ENCODE peak calls at places on chromosome 6, in eight cellular contexts. H, Z, B, I, R, U, P and T are unnamed samples.

GRCh38 chr6:46715106-46715505 is 20.1 kb downstream of the PLA2G7 start:
- DNase-seq in H (no peak), Z (no peak), B (no peak), I (no peak), R (no peak), U (no peak), P (no peak), T (no peak)

GRCh38 chr6:167232355-167232754 is 58.8 kb upstream of the UNC93A start:
- DNase-seq in H (no peak), Z (peak; percentile 68), B (no peak), I (no peak), R (no peak), U (no peak), P (no peak), T (no peak)

GRCh38 chr6:148746363-148747144 is at the start of gene UST:
- DNase-seq in H (peak; percentile 64), Z (no peak), B (no peak), I (peak; percentile 60), R (peak; percentile 62), U (peak; percentile 36), P (peak; percentile 85), T (peak; percentile 95)

GRCh38 chr6:134211297-134211696 is 106.6 kb downstream of the SGK1 start:
- DNase-seq in H (no peak), Z (no peak), B (no peak), I (no peak), R (no peak), U (no peak), P (no peak), T (no peak)

GRCh38 chr6:56490994-56491393 is 151.7 kb downstream of the DST start:
- DNase-seq in H (no peak), Z (no peak), B (no peak), I (peak; percentile 77), R (no peak), U (no peak), P (no peak), T (peak; percentile 44)

GRCh38 chr6:137715589-137716045 is 151.4 kb upstream of the TNFAIP3 start:
- DNase-seq in H (no peak), Z (no peak), B (no peak), I (no peak), R (no peak), U (no peak), P (no peak), T (peak; percentile 63)

GRCh38 chr6:154227862-154228520 is 128.6 kb downstream of the IPCEF1 start:
- DNase-seq in H (no peak), Z (no peak), B (no peak), I (no peak), R (no peak), U (no peak), P (no peak), T (no peak)

GRCh38 chr6:134287863-134288537 is 29.9 kb downstream of the SGK1 start:
- DNase-seq in H (no peak), Z (no peak), B (peak; percentile 42), I (peak; percentile 49), R (no peak), U (peak; percentile 53), P (no peak), T (peak; percentile 74)

GRCh38 chr6:25384967-25385366 is 105.8 kb downstream of the CARMIL1 start:
- DNase-seq in H (no peak), Z (no peak), B (no peak), I (no peak), R (no peak), U (no peak), P (no peak), T (peak; percentile 4)

GRCh38 chr6:25387483-25387882 is 108.3 kb downstream of the CARMIL1 start:
- DNase-seq in H (no peak), Z (no peak), B (no peak), I (no peak), R (no peak), U (no peak), P (no peak), T (no peak)

GRCh38 chr6:25381077-25381476 is 101.9 kb downstream of the CARMIL1 start:
- DNase-seq in H (no peak), Z (no peak), B (no peak), I (no peak), R (no peak), U (no peak), P (no peak), T (no peak)

GRCh38 chr6:25387921-25388320 is 108.7 kb downstream of the CARMIL1 start:
- DNase-seq in H (no peak), Z (no peak), B (no peak), I (no peak), R (no peak), U (no peak), P (no peak), T (no peak)

DNA sequence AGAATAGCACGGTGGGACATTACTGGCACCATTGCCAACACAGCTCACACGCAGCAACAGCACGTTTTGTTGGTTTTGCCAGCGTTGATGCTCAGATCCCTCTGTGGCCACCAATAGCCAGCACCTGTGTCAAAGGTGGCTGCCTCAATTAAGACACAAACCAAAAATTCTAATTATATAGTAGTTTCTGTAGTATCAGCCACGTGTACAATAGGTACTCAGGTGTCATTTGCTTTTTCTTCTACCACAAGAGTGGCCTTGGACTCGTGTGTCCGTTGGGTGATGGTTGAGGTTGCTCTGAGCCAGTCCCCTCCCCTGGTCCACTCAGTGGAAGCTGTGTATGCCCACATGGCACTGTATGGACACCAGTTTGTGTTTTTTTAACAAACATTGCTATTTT is 105.1 kb downstream of the CARMIL1 start:
- DNase-seq in H (no peak), Z (no peak), B (no peak), I (no peak), R (no peak), U (no peak), P (no peak), T (no peak)
- H3K4me2 ChIP-seq in H (no peak overlapping the region), Z (no peak overlapping the region), B (no peak overlapping the region), I (no peak overlapping the region), R (no peak overlapping the region), U (no peak overlapping the region), P (no peak overlapping the region), T (no peak overlapping the region)

GRCh38 chr6:12012566-12013367 is 655 bp downstream of the HIVEP1 start:
- DNase-seq in H (no peak), Z (peak; percentile 49), B (peak; percentile 68), I (peak; percentile 94), R (peak; percentile 44), U (peak; percentile 82), P (peak; percentile 60), T (peak; percentile 95)

GRCh38 chr6:12013368-12013617 is 1.2 kb downstream of the HIVEP1 start:
- DNase-seq in H (no peak), Z (no peak), B (no peak), I (no peak), R (no peak), U (no peak), P (no peak), T (no peak)

GRCh38 chr6:12014873-12015149 is 2.7 kb downstream of the HIVEP1 start:
- DNase-seq in H (no peak), Z (no peak), B (no peak), I (no peak), R (no peak), U (no peak), P (no peak), T (no peak)

GRCh38 chr6:12012231-12012565 is at the start of gene HIVEP1:
- DNase-seq in H (no peak), Z (no peak), B (no peak), I (no peak), R (peak; percentile 46), U (no peak), P (no peak), T (no peak)

GRCh38 chr6:12014027-12014872 is 2.1 kb downstream of the HIVEP1 start:
- DNase-seq in H (no peak), Z (no peak), B (no peak), I (peak; percentile 83), R (no peak), U (peak; percentile 48), P (no peak), T (peak; percentile 90)
- TF ChIP-seq POLR2A in H (no peak), Z (no peak), B (no peak), I (no peak), R (no peak), U (no peak), P (no peak), T (no peak)

GRCh38 chr6:52365871-52366540 is 4.1 kb downstream of the PAQR8 start:
- DNase-seq in H (no peak), Z (no peak), B (no peak), I (peak; percentile 51), R (no peak), U (no peak), P (no peak), T (peak; percentile 8)

GRCh38 chr6:52362443-52363221 is 681 bp downstream of the PAQR8 start:
- DNase-seq in H (no peak), Z (no peak), B (no peak), I (peak; percentile 18), R (peak; percentile 47), U (no peak), P (no peak), T (no peak)

GRCh38 chr6:52365317-52365716 is 3.4 kb downstream of the PAQR8 start:
- DNase-seq in H (no peak), Z (no peak), B (no peak), I (no peak), R (no peak), U (no peak), P (no peak), T (no peak)

GRCh38 chr6:52363222-52363867 is 1.4 kb downstream of the PAQR8 start:
- DNase-seq in H (no peak), Z (peak; percentile 75), B (no peak), I (no peak), R (no peak), U (no peak), P (no peak), T (peak; percentile 5)

DNA sequence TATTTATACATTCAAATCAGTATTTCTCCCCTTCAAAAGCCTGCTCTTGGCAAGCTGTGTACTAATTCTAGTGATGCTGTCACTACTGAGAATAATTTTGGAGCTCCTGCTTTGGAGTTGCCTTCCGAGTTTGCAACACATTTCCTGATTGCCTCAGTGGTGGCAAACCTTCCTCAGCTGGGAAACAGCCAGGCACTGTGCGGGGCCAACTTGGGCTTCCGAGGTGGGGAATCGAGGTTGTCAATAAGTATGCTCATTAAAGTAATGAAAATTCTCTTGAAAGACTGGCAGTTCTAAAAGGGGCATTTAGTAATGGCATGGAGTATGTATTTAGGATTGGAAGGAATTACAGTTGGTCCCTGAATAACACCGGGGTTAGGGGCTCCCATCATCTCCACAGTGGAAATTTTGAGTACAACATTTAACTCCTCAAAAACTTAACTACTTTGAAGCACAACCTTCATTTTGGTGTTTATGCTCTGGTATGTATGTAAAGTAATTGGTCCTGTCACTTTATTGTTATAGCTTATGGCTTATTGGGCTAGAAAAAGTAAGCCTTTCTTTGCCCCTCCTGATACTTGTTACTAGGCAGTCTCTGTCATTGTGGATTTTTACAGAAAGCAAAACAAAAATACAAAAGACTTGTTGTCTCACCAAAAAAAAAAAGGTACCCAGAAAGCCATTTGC is 2.7 kb downstream of the PAQR8 start:
- DNase-seq in H (no peak), Z (no peak), B (no peak), I (no peak), R (no peak), U (no peak), P (no peak), T (no peak)
- H3K4me2 ChIP-seq in H (no peak overlapping the region), Z (peak overlapping the region; percentile 95), B (peak overlapping the region; percentile 15), I (no peak overlapping the region), R (no peak overlapping the region), U (no peak overlapping the region), P (no peak overlapping the region), T (no peak overlapping the region)

GRCh38 chr6:139628220-139628619 is 253.8 kb upstream of the CITED2 start:
- DNase-seq in H (no peak), Z (no peak), B (no peak), I (no peak), R (no peak), U (no peak), P (no peak), T (no peak)

GRCh38 chr6:139625081-139625939 is 250.9 kb upstream of the CITED2 start:
- DNase-seq in H (no peak), Z (no peak), B (no peak), I (no peak), R (peak; percentile 62), U (no peak), P (no peak), T (no peak)

GRCh38 chr6:139623382-139623781 is 248.9 kb upstream of the CITED2 start:
- DNase-seq in H (no peak), Z (no peak), B (no peak), I (no peak), R (no peak), U (no peak), P (no peak), T (no peak)

GRCh38 chr6:139627091-139627490 is 252.6 kb upstream of the CITED2 start:
- DNase-seq in H (no peak), Z (no peak), B (no peak), I (no peak), R (no peak), U (no peak), P (peak; percentile 50), T (no peak)

GRCh38 chr6:139625998-139626975 is 251.8 kb upstream of the CITED2 start:
- DNase-seq in H (no peak), Z (peak; percentile 15), B (no peak), I (no peak), R (no peak), U (no peak), P (no peak), T (no peak)
- TF ChIP-seq POLR2A in H (no peak), Z (no peak), B (no peak), I (no peak), R (no peak), U (no peak), P (no peak), T (no peak)